ENCODE peak calls at places on chromosomes 12 and 14, in six cellular contexts. H, V, N, A, U and S are unnamed samples.

GRCh38 chr14:74964787-74965769 is 9.7 kb upstream of the PGF start:
- DNase-seq in A (no peak), V (no peak), H (no peak), U (no peak), N (no peak), S (no peak)

GRCh38 chr14:65170318-65170717 is 68.0 kb upstream of the MAX start:
- DNase-seq in V (no peak), H (no peak), U (no peak), N (no peak), A (no peak), S (no peak)

GRCh38 chr14:56118611-56119181 is 485 bp downstream of the PELI2 start:
- DNase-seq in V (peak), N (peak), A (peak), U (no peak), H (peak), S (no peak)

GRCh38 chr14:25237845-25238244 is 187.9 kb upstream of the STXBP6 start:
- DNase-seq in U (no peak), N (no peak), H (peak), V (no peak), A (no peak), S (no peak)

GRCh38 chr12:33663000-33663654 is 223.5 kb upstream of the SYT10 start:
- DNase-seq in H (no peak), V (no peak), U (no peak), A (no peak), N (no peak), S (no peak)

GRCh38 chr14:64879635-64880381 is at the start of gene SPTB:
- DNase-seq in U (peak), N (peak), A (no peak), V (peak), H (peak), S (no peak)

GRCh38 chr12:111677186-111677585 is 8.6 kb downstream of the BRAP start:
- DNase-seq in A (no peak), N (no peak), H (no peak), V (no peak), U (no peak), S (no peak)

GRCh38 chr14:79701371-79701770 is 509.9 kb downstream of the DIO2 start:
- DNase-seq in V (no peak), U (no peak), H (no peak), A (no peak), N (no peak), S (no peak)

GRCh38 chr14:104894331-104895206 is 29.5 kb downstream of the CEP170B start:
- DNase-seq in A (peak), V (peak), H (no peak), U (no peak), N (peak), S (peak)

GRCh38 chr14:28870033-28870564 is 103.5 kb downstream of the FOXG1 start:
- DNase-seq in U (no peak), A (no peak), V (no peak), N (no peak), H (no peak), S (no peak)

GRCh38 chr12:2294651-2295475 is 242.1 kb downstream of the CACNA1C start:
- DNase-seq in N (no peak), V (no peak), A (no peak), U (no peak), H (no peak), S (peak)

GRCh38 chr12:3123729-3124128 is 46.5 kb downstream of the TSPAN9 start:
- DNase-seq in N (no peak), A (no peak), H (no peak), V (no peak), U (no peak), S (no peak)

GRCh38 chr14:28926091-28926490 is 159.5 kb downstream of the FOXG1 start:
- DNase-seq in N (no peak), H (no peak), U (no peak), V (no peak), A (no peak), S (no peak)

GRCh38 chr12:11814362-11814761 is 164.9 kb downstream of the ETV6 start:
- DNase-seq in V (no peak), A (no peak), U (no peak), H (no peak), N (no peak), S (no peak)

GRCh38 chr14:26175659-26176058 is 422.2 kb downstream of the NOVA1 start:
- DNase-seq in A (no peak), H (no peak), N (no peak), U (no peak), V (no peak), S (no peak)

GRCh38 chr14:100558226-100558625 is 29.0 kb downstream of the BEGAIN start:
- DNase-seq in N (no peak), U (no peak), V (no peak), H (no peak), A (no peak), S (no peak)

GRCh38 chr14:34081576-34082136 is 130.8 kb upstream of the EGLN3 start:
- DNase-seq in H (no peak), U (no peak), N (peak), V (no peak), A (no peak), S (no peak)

GRCh38 chr12:11810160-11810559 is 160.7 kb downstream of the ETV6 start:
- DNase-seq in V (no peak), U (no peak), A (no peak), H (no peak), N (no peak), S (no peak)

GRCh38 chr14:71725802-71726638 is 206.2 kb upstream of the RGS6 start:
- DNase-seq in H (no peak), V (no peak), A (no peak), U (no peak), N (no peak), S (no peak)

GRCh38 chr12:118034429-118035193 is 18.1 kb downstream of the RFC5 start:
- DNase-seq in N (no peak), V (no peak), U (no peak), A (no peak), H (no peak), S (no peak)

GRCh38 chr12:13404631-13405473 is 208.3 kb downstream of the EMP1 start:
- DNase-seq in U (no peak), A (no peak), V (no peak), H (no peak), N (peak), S (no peak)

GRCh38 chr12:119154435-119154818 is 24.3 kb upstream of the HSPB8 start:
- DNase-seq in H (no peak), V (no peak), A (no peak), N (no peak), U (no peak), S (no peak)

GRCh38 chr12:65495233-65495632 is 216.8 kb downstream of the MSRB3 start:
- DNase-seq in V (no peak), U (no peak), N (no peak), H (no peak), A (no peak), S (no peak)

GRCh38 chr12:123057505-123058265 is 77.2 kb downstream of the ARL6IP4 start:
- DNase-seq in V (no peak), U (no peak), N (no peak), H (no peak), A (no peak), S (no peak)

GRCh38 chr14:43184540-43184939 is 1322.5 kb downstream of the FSCB start:
- DNase-seq in A (no peak), N (no peak), U (no peak), H (no peak), V (no peak), S (no peak)

GRCh38 chr14:91835197-91835919 is 32.0 kb downstream of the TC2N start:
- DNase-seq in N (peak), U (no peak), H (peak), A (no peak), V (no peak), S (no peak)

GRCh38 chr12:2306686-2307249 is 254.0 kb downstream of the CACNA1C start:
- DNase-seq in H (no peak), U (no peak), N (no peak), A (no peak), V (no peak), S (no peak)

GRCh38 chr14:47346849-47347248 is 328.6 kb downstream of the MDGA2 start:
- DNase-seq in V (no peak), U (no peak), H (no peak), N (no peak), A (no peak), S (no peak)
- H3K4me3 ChIP-seq in V (no peak), U (no peak), H (no peak), N (no peak), A (no peak), S (no peak)

GRCh38 chr12:75553865-75554555 is 42.6 kb upstream of the KRR1 start:
- DNase-seq in U (no peak), A (no peak), V (no peak), N (no peak), H (no peak), S (no peak)
- TF ChIP-seq POLR2A in U (no peak), A (no peak), V (no peak), N (no peak), H (no peak), S (no peak)

GRCh38 chr12:32536000-32536345 is 136.6 kb downstream of the FGD4 start:
- DNase-seq in H (no peak), A (no peak), U (no peak), N (no peak), V (no peak), S (no peak)

GRCh38 chr12:32532951-32533350 is 133.6 kb downstream of the FGD4 start:
- DNase-seq in U (no peak), H (no peak), V (no peak), N (no peak), A (no peak), S (no peak)

GRCh38 chr12:32535260-32535999 is 136.1 kb downstream of the FGD4 start:
- DNase-seq in V (peak), N (peak), A (peak), H (peak), U (peak), S (peak)

GRCh38 chr12:32533971-32534590 is 134.7 kb downstream of the FGD4 start:
- DNase-seq in N (peak), U (peak), V (peak), A (peak), H (peak), S (peak)

DNA sequence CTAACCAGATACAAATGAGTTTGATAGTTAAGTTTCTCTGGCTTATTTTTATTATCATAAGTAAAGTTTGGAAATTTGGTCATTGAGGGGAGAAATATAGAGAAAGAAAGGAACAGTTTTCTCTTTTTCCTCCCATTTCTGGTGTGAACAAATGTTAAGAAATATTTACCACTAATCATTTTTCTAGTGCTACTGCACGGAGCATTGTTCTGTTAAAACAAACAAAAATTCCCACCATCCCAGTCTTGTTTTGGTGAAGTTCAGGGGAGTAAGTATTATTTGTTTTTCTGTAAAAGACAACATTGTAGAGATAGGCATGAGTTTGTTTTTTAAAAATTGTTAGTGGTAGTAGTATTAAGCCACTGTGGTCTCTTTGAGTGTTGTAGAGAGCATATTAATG is 135.3 kb downstream of the FGD4 start:
- DNase-seq in U (no peak), A (no peak), H (no peak), V (no peak), N (no peak), S (no peak)
- H3K4me3 ChIP-seq in U (peak), A (peak), H (peak), V (peak), N (peak), S (no peak)

GRCh38 chr12:25755681-25756260 is 202.7 kb upstream of the LMNTD1 start:
- DNase-seq in N (no peak), A (no peak), V (no peak), U (no peak), H (no peak), S (no peak)
- TF ChIP-seq POLR2A in N (no peak), A (no peak), V (no peak), U (no peak), H (no peak), S (no peak)